ENCODE peak calls at places on chromosomes 6 and 20, in four cellular contexts. K is SK-N-SH, U is transverse colon, E is A549. V is an unnamed sample.

GRCh38 chr6:42041131-42042055 is 8.9 kb upstream of the TAF8 start:
- DNase-seq in K (no peak), U (no peak), E (no peak), V (no peak)

GRCh38 chr20:20368414-20369352 is 779 bp downstream of the INSM1 start:
- DNase-seq in K (peak; percentile 50), U (no peak), E (peak; percentile 16), V (no peak)

GRCh38 chr20:58634121-58634817 is 16.8 kb upstream of the STX16 start:
- DNase-seq in K (no peak), U (no peak), E (no peak), V (no peak)

GRCh38 chr20:50190251-50191064 is at the start of gene CEBPB:
- DNase-seq in K (peak; percentile 100), U (peak; percentile 92), E (peak; percentile 93), V (peak; percentile 95)

GRCh38 chr6:21856096-21856825 is 262.7 kb downstream of the SOX4 start:
- DNase-seq in K (no peak), U (no peak), E (peak; percentile 7), V (no peak)

GRCh38 chr20:41355192-41355591 is 11.4 kb downstream of the EMILIN3 start:
- DNase-seq in K (no peak), U (no peak), E (no peak), V (no peak)

GRCh38 chr20:13243826-13244376 is 22.8 kb downstream of the ISM1 start:
- DNase-seq in K (no peak), U (no peak), E (peak; percentile 82), V (no peak)

GRCh38 chr20:21981607-21982344 is 276.3 kb downstream of the PAX1 start:
- DNase-seq in K (no peak), U (no peak), E (peak; percentile 37), V (no peak)

GRCh38 chr6:123715243-123715863 is 78.6 kb upstream of the TRDN start:
- DNase-seq in K (peak; percentile 10), U (no peak), E (peak; percentile 17), V (no peak)

GRCh38 chr6:121430514-121431460 is 4.7 kb upstream of the GJA1 start:
- DNase-seq in K (peak; percentile 50), U (no peak), E (peak; percentile 59), V (no peak)

GRCh38 chr20:21137078-21137477 is 11.2 kb downstream of the KIZ start:
- DNase-seq in K (no peak), U (no peak), E (no peak), V (no peak)

GRCh38 chr20:43229696-43230095 is 40.0 kb upstream of the PTPRT start:
- DNase-seq in K (no peak), U (no peak), E (no peak), V (no peak)

GRCh38 chr6:72784071-72784470 is 162.2 kb downstream of the KCNQ5 start:
- DNase-seq in K (no peak), U (no peak), E (no peak), V (no peak)

GRCh38 chr6:21078497-21078896 is 515.1 kb upstream of the SOX4 start:
- DNase-seq in K (no peak), U (no peak), E (no peak), V (no peak)

GRCh38 chr6:111846511-111847409 is 26.5 kb downstream of the FYN start:
- DNase-seq in K (no peak), U (no peak), E (no peak), V (no peak)

GRCh38 chr20:50197463-50197862 is 6.8 kb downstream of the CEBPB start:
- DNase-seq in K (no peak), U (no peak), E (no peak), V (no peak)

GRCh38 chr20:50762435-50763201 is 31.2 kb downstream of the PARD6B start:
- DNase-seq in K (peak; percentile 58), U (peak; percentile 62), E (peak; percentile 91), V (peak; percentile 51)

GRCh38 chr20:64009811-64010387 is 26.1 kb upstream of the C20orf204 start:
- DNase-seq in K (no peak), U (no peak), E (no peak), V (no peak)

GRCh38 chr6:143513410-143513809 is 1.9 kb upstream of the FUCA2 start:
- DNase-seq in K (peak; percentile 23), U (peak; percentile 65), E (peak; percentile 18), V (no peak)

GRCh38 chr20:63087236-63087871 is 80.6 kb upstream of the BHLHE23 start:
- DNase-seq in K (no peak), U (peak; percentile 4), E (no peak), V (no peak)

GRCh38 chr20:25019381-25020155 is 27.0 kb upstream of the APMAP start:
- DNase-seq in K (no peak), U (peak; percentile 4), E (no peak), V (no peak)

GRCh38 chr6:26309731-26310142 is 55.3 kb upstream of the BTN3A2 start:
- DNase-seq in K (no peak), U (no peak), E (peak; percentile 45), V (no peak)

GRCh38 chr20:20782221-20782620 is 69.8 kb upstream of the RALGAPA2 start:
- DNase-seq in K (no peak), U (no peak), E (no peak), V (peak; percentile 61)

GRCh38 chr6:157981132-157981394 is 600 bp upstream of the SYNJ2 start:
- DNase-seq in K (no peak), U (peak; percentile 45), E (no peak), V (no peak)

GRCh38 chr6:36827261-36828079 is 11.8 kb downstream of the CPNE5 start:
- DNase-seq in K (no peak), U (no peak), E (no peak), V (peak; percentile 74)

GRCh38 chr6:70134542-70134941 is 168.3 kb downstream of the COL9A1 start:
- DNase-seq in K (no peak), U (no peak), E (no peak), V (no peak)

GRCh38 chr6:11094411-11094851 is 797 bp downstream of the SMIM13 start:
- DNase-seq in K (peak; percentile 65), U (peak; percentile 54), E (peak; percentile 18), V (peak; percentile 40)

GRCh38 chr20:50478162-50479036 is 31.8 kb upstream of the PTPN1 start:
- DNase-seq in K (peak; percentile 44), U (peak; percentile 81), E (peak; percentile 73), V (no peak)

GRCh38 chr6:43800746-43801488 is 30.9 kb downstream of the VEGFA start:
- DNase-seq in K (no peak), U (no peak), E (no peak), V (no peak)

GRCh38 chr6:35489995-35490791 is 6.7 kb downstream of the TEAD3 start:
- DNase-seq in K (peak; percentile 61), U (peak; percentile 81), E (no peak), V (peak; percentile 92)

GRCh38 chr6:164185342-164185920 is 770.9 kb downstream of the QKI start:
- DNase-seq in K (no peak), U (no peak), E (no peak), V (no peak)

GRCh38 chr6:117483645-117484016 is 1.2 kb downstream of the DCBLD1 start:
- DNase-seq in K (no peak), U (peak; percentile 12), E (no peak), V (no peak)

GRCh38 chr20:52676282-52676995 is 295.7 kb upstream of the TSHZ2 start:
- DNase-seq in K (no peak), U (no peak), E (no peak), V (no peak)

GRCh38 chr20:23205656-23206055 is 119.5 kb upstream of the CD93 start:
- DNase-seq in K (no peak), U (peak; percentile 43), E (no peak), V (no peak)

GRCh38 chr6:6823568-6824224 is 235.2 kb downstream of the LY86 start:
- DNase-seq in K (no peak), U (no peak), E (no peak), V (no peak)

DNA sequence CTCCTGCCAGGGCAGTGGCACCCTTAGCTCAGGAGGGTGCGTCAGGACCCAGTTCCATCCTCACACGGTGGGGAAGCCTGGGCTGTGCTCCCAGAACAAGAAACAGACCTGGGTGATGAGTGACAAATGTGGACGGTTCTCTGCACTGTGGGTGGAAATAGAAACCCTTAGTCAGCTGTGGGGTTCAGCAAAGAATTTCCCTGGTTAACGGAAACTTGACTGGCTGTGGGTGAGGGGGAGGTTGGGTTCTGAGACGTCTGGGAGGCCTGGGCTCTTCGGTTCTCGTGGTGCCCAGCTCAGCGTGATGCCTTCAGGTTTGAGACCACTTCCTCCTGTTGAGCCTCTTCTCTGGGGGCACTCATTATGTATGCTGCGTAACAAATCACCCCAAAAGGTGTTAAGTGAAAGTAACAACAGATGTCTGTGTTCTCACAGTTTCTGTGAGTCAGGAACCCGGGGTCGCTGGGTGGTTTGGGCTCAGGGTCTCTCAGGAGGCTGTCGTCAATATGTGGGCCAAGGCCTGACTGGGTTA is 53.1 kb upstream of the FAM83D start:
- DNase-seq in K (no peak), U (peak; percentile 65), E (no peak), V (no peak)
- TF ChIP-seq EP300 in K (no peak), U (no peak), E (no peak), V (no peak)

DNA sequence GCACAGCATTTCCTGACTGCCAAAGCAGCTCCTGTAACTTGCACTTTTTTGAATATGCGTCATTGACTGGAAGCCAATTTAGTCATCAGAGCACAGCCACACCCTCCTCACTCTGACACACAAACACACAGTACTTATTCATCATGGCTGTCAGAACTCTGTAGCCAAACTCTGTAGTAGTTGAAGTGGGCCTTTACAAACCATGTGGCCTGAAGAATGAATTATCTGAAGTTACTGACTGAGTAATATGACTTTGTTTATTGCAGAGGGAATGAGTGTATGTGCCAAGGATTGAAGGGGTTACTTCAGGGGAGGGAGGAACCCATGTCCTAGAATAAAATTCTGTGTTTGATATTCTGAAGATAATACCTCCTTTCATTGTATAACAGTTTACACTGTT is 102.7 kb downstream of the FIG4 start:
- DNase-seq in K (no peak), U (peak; percentile 33), E (peak; percentile 77), V (peak; percentile 36)
- TF ChIP-seq EP300 in K (peak; percentile 35), U (no peak), E (no peak), V (no peak)

DNA sequence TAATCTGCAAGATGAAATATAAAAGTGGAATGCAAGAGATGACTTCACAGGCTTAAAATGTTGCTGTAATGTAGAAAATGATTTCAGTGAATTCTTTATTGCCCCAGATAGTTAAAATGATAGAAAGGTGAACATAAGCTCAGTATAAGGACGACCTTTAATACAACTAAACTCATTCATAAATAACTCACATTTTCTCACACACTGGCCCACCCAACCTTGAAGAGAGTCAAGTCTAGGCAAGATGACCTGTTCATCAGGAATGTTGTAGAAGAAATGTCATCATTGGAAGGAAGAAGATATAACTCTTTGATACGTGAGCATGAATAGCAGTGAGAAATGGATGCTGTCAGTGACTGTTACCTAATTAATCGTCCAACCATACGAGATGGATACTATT is 111.1 kb upstream of the SASH1 start:
- DNase-seq in K (no peak), U (no peak), E (peak; percentile 6), V (no peak)
- TF ChIP-seq EP300 in K (peak; percentile 52), U (no peak), E (no peak), V (no peak)

DNA sequence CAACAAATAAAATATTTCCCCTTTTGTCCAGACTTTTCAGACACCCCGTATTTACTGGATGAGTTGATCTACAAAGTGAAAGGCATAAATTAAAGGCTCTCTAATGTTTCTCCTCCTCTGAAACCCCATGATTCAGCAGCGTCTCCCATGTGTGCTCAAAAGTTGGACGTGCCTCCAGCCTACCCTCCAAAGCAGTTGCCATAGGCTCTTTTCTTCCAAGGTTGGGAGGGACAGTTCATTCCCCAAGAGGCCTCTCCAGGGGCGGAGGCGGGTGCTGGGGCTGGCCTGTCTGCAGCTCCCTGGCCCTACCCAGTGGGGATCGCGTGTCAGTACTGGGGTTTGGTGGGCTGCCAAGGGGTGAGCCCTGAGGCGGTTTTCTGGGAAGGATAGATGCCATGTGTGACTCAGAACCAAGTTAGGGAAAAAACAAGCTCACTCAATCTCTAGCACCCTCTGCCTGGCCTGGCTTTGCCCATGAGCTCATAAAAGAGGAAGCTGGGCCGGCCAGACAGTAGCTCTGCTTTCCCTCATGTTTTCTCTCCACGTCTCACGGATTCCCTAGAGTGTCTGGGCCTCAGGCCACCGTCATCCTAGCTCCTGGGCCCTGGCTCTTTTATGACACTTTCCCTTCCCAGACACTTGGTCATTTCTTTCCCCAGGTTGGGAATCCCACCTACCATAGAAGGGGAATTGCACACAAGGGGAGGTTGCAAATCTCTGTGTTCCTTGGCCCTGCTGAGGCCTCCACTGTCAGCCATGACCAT is 8.0 kb upstream of the IER3 start:
- DNase-seq in K (peak; percentile 64), U (peak; percentile 78), E (peak; percentile 98), V (peak; percentile 74)
- TF ChIP-seq EP300 in K (peak; percentile 90), U (peak; percentile 65), E (peak; percentile 86), V (no peak)

V was measured in ovary.